ENCODE peak calls at places on chromosomes 1 and 21, in eight cellular contexts. C, I, V, T, B, X, D and M are unnamed samples.

GRCh38 chr1:19664453-19665043 is at the start of gene HTR6:
- DNase-seq in C (peak), I (no peak), V (no peak), T (no peak), B (no peak), X (no peak), D (no peak), M (no peak)

GRCh38 chr1:115838426-115838804 is 2.5 kb downstream of the NHLH2 start:
- DNase-seq in C (no peak), I (no peak), V (no peak), T (no peak), B (no peak), X (no peak), D (no peak), M (no peak)

GRCh38 chr1:37692834-37693175 is 489 bp downstream of the CDCA8 start:
- DNase-seq in C (no peak), I (no peak), V (no peak), T (no peak), B (no peak), X (no peak), D (no peak), M (no peak)

GRCh38 chr1:18481921-18482701 is 1.4 kb downstream of the KLHDC7A start:
- DNase-seq in C (no peak), I (no peak), V (no peak), T (no peak), B (no peak), X (no peak), D (no peak), M (no peak)

GRCh38 chr21:46229923-46230260 is 1.3 kb upstream of the LSS start:
- DNase-seq in C (no peak), I (no peak), V (no peak), T (no peak), B (no peak), X (no peak), D (no peak), M (no peak)

GRCh38 chr1:202589190-202589680 is 121.0 kb downstream of the SYT2 start:
- DNase-seq in C (no peak), I (peak), V (no peak), T (no peak), B (peak), X (peak), D (no peak), M (no peak)

GRCh38 chr1:196393742-196394141 is 214.5 kb downstream of the KCNT2 start:
- DNase-seq in C (no peak), I (no peak), V (no peak), T (no peak), B (no peak), X (peak), D (no peak), M (no peak)

GRCh38 chr1:227894831-227895451 is 52.8 kb downstream of the WNT9A start:
- DNase-seq in C (peak), I (no peak), V (no peak), T (no peak), B (no peak), X (no peak), D (no peak), M (no peak)

GRCh38 chr21:40846566-40847411 is at the start of gene DSCAM:
- DNase-seq in C (no peak), I (no peak), V (peak), T (no peak), B (no peak), X (no peak), D (no peak), M (no peak)

GRCh38 chr21:33071878-33072306 is 2.0 kb downstream of the OLIG1 start:
- DNase-seq in C (peak), I (no peak), V (no peak), T (no peak), B (no peak), X (no peak), D (no peak), M (no peak)

GRCh38 chr1:109876617-109877319 is 33.9 kb upstream of the CSF1 start:
- DNase-seq in C (no peak), I (peak), V (no peak), T (no peak), B (no peak), X (no peak), D (no peak), M (no peak)

GRCh38 chr1:223652436-223652901 is 13.0 kb downstream of the CAPN8 start:
- DNase-seq in C (no peak), I (peak), V (peak), T (no peak), B (no peak), X (no peak), D (no peak), M (no peak)

GRCh38 chr1:220368352-220369265 is 96.4 kb upstream of the RAB3GAP2 start:
- DNase-seq in C (no peak), I (no peak), V (no peak), T (no peak), B (no peak), X (no peak), D (no peak), M (no peak)

GRCh38 chr21:37266515-37267221 is 466 bp downstream of the VPS26C start:
- DNase-seq in C (no peak), I (no peak), V (peak), T (no peak), B (peak), X (peak), D (no peak), M (peak)

GRCh38 chr1:226349801-226350503 is 41.0 kb upstream of the LIN9 start:
- DNase-seq in C (no peak), I (no peak), V (no peak), T (no peak), B (no peak), X (no peak), D (no peak), M (no peak)

GRCh38 chr1:59690531-59690930 is 124.2 kb upstream of the HOOK1 start:
- DNase-seq in C (no peak), I (no peak), V (no peak), T (no peak), B (no peak), X (no peak), D (no peak), M (no peak)

GRCh38 chr1:15937706-15938168 is 38.2 kb downstream of the ZBTB17 start:
- DNase-seq in C (no peak), I (no peak), V (no peak), T (no peak), B (no peak), X (peak), D (no peak), M (peak)

GRCh38 chr1:56707379-56707778 is 62.3 kb downstream of the PRKAA2 start:
- DNase-seq in C (no peak), I (no peak), V (no peak), T (no peak), B (no peak), X (no peak), D (no peak), M (no peak)

GRCh38 chr1:38561110-38561509 is 298.5 kb downstream of the RRAGC start:
- DNase-seq in C (no peak), I (no peak), V (no peak), T (no peak), B (no peak), X (no peak), D (no peak), M (no peak)

GRCh38 chr1:221687731-221688487 is 54.0 kb downstream of the DUSP10 start:
- DNase-seq in C (no peak), I (no peak), V (no peak), T (no peak), B (no peak), X (no peak), D (no peak), M (no peak)

GRCh38 chr1:116496380-116496779 is 74.4 kb downstream of the CD58 start:
- DNase-seq in C (no peak), I (no peak), V (no peak), T (no peak), B (peak), X (no peak), D (no peak), M (no peak)

GRCh38 chr1:20440785-20441200 is 45.2 kb downstream of the CAMK2N1 start:
- DNase-seq in C (peak), I (no peak), V (no peak), T (no peak), B (no peak), X (no peak), D (peak), M (peak)

GRCh38 chr1:179706339-179706941 is 36.7 kb upstream of the FAM163A start:
- DNase-seq in C (peak), I (peak), V (no peak), T (peak), B (no peak), X (no peak), D (no peak), M (no peak)

GRCh38 chr1:246742396-246742795 is 18.2 kb downstream of the SCCPDH start:
- DNase-seq in C (no peak), I (no peak), V (no peak), T (no peak), B (no peak), X (no peak), D (no peak), M (no peak)

GRCh38 chr1:207959141-207959825 is 48.4 kb upstream of the CD34 start:
- DNase-seq in C (peak), I (no peak), V (no peak), T (no peak), B (peak), X (peak), D (peak), M (peak)

GRCh38 chr21:41321908-41322495 is 5.4 kb downstream of the FAM3B start:
- DNase-seq in C (no peak), I (no peak), V (no peak), T (no peak), B (no peak), X (no peak), D (no peak), M (no peak)

GRCh38 chr1:30575066-30575465 is 148.3 kb downstream of the MATN1 start:
- DNase-seq in C (no peak), I (no peak), V (no peak), T (no peak), B (no peak), X (no peak), D (no peak), M (no peak)

GRCh38 chr1:89149229-89149628 is 23.3 kb upstream of the GBP2 start:
- DNase-seq in C (no peak), I (no peak), V (no peak), T (no peak), B (no peak), X (peak), D (no peak), M (no peak)

GRCh38 chr1:5889462-5889861 is 102.8 kb downstream of the NPHP4 start:
- DNase-seq in C (no peak), I (no peak), V (no peak), T (no peak), B (no peak), X (no peak), D (no peak), M (no peak)

GRCh38 chr1:65310078-65310587 is 790 bp downstream of the DNAJC6 start:
- DNase-seq in C (no peak), I (no peak), V (peak), T (no peak), B (no peak), X (no peak), D (peak), M (no peak)

GRCh38 chr1:64042331-64043100 is 160.9 kb upstream of the UBE2U start:
- DNase-seq in C (no peak), I (peak), V (no peak), T (no peak), B (no peak), X (peak), D (no peak), M (no peak)

GRCh38 chr1:198499588-198499987 is 40.9 kb downstream of the ATP6V1G3 start:
- DNase-seq in C (no peak), I (peak), V (no peak), T (no peak), B (no peak), X (no peak), D (no peak), M (no peak)

GRCh38 chr21:21199342-21200102 is 201.3 kb downstream of the NCAM2 start:
- DNase-seq in C (no peak), I (no peak), V (no peak), T (no peak), B (no peak), X (no peak), D (no peak), M (no peak)